ENCODE peak calls at places on chromosomes 16 and 17, in eight cellular contexts. I is fibroblast of lung; N is CD8-positive, alpha-beta T cell; T is nephron progenitor cell; H is testis; V is neural progenitor cell; G is cardiac fibroblast; Q is Panc1. M is an unnamed sample.
A peak's percentile ranks its signal among the peaks of the same experiment; 100 is the strongest.

GRCh38 chr16:68049448-68049847 is 26.4 kb downstream of the DUS2 start:
- DNase-seq in N (no peak), G (no peak), V (no peak), T (no peak), H (no peak), Q (no peak), I (no peak), M (no peak)

GRCh38 chr16:65967376-65967775 is 399.1 kb upstream of the CDH5 start:
- DNase-seq in T (no peak), Q (no peak), N (no peak), I (no peak), V (no peak), H (no peak), G (no peak), M (no peak)

GRCh38 chr17:7667616-7668406 is 17.1 kb downstream of the ATP1B2 start:
- DNase-seq in T (no peak), Q (no peak), H (no peak), V (no peak), G (no peak), I (no peak), N (no peak), M (no peak)

GRCh38 chr17:78777886-78778285 is 4.2 kb downstream of the CYTH1 start:
- DNase-seq in I (no peak), N (no peak), V (no peak), G (no peak), Q (no peak), H (no peak), T (no peak), M (no peak)

GRCh38 chr16:84340305-84341040 is 27.9 kb upstream of the ATP2C2 start:
- DNase-seq in N (no peak), H (no peak), G (no peak), V (no peak), Q (no peak), T (no peak), I (no peak), M (peak; percentile 13)

GRCh38 chr17:47423406-47424295 is 99.9 kb downstream of the EFCAB13 start:
- DNase-seq in H (peak; percentile 26), V (peak; percentile 50), T (peak; percentile 49), I (no peak), Q (no peak), N (no peak), G (no peak), M (no peak)

GRCh38 chr17:18862011-18862410 is 4.1 kb downstream of the PRPSAP2 start:
- DNase-seq in V (no peak), T (no peak), H (no peak), I (no peak), N (no peak), G (no peak), Q (no peak), M (no peak)

GRCh38 chr16:67215690-67216089 is 11.2 kb upstream of the TMEM208 start:
- DNase-seq in V (no peak), Q (no peak), G (no peak), T (no peak), N (no peak), H (no peak), I (no peak), M (no peak)

GRCh38 chr17:80717661-80718060 is 173.0 kb downstream of the RPTOR start:
- DNase-seq in N (no peak), T (no peak), G (no peak), Q (no peak), V (peak; percentile 35), H (no peak), I (no peak), M (no peak)

GRCh38 chr17:8922451-8922850 is 43.1 kb downstream of the PIK3R5 start:
- DNase-seq in Q (peak; percentile 18), H (no peak), T (no peak), G (peak; percentile 88), V (no peak), N (no peak), I (peak; percentile 97), M (peak; percentile 91)

GRCh38 chr17:39800540-39800939 is 62.8 kb downstream of the GRB7 start:
- DNase-seq in G (no peak), V (no peak), I (no peak), T (no peak), Q (no peak), N (peak; percentile 16), H (no peak), M (no peak)

GRCh38 chr17:81397314-81398169 is 2.3 kb downstream of the BAHCC1 start:
- DNase-seq in T (peak; percentile 76), V (peak; percentile 97), H (no peak), Q (no peak), I (peak; percentile 75), G (peak; percentile 69), N (no peak), M (peak; percentile 70)

GRCh38 chr16:31327675-31328225 is 27.2 kb upstream of the ITGAX start:
- DNase-seq in Q (no peak), V (no peak), H (no peak), T (no peak), N (no peak), I (no peak), G (no peak), M (no peak)

GRCh38 chr16:65042966-65043365 is 78.9 kb downstream of the CDH11 start:
- DNase-seq in T (no peak), Q (no peak), N (no peak), G (no peak), I (no peak), V (no peak), H (no peak), M (no peak)

GRCh38 chr17:46081018-46081320 is 81.9 kb downstream of the STH start:
- DNase-seq in I (no peak), G (no peak), H (no peak), N (no peak), T (no peak), Q (no peak), V (no peak), M (no peak)

GRCh38 chr16:69567031-69567680 is 1.4 kb downstream of the NFAT5 start:
- DNase-seq in T (peak; percentile 15), N (no peak), G (no peak), V (no peak), Q (no peak), H (peak; percentile 31), I (no peak), M (no peak)

GRCh38 chr17:44473367-44473766 is 29.8 kb downstream of the GPATCH8 start:
- DNase-seq in V (no peak), Q (no peak), G (no peak), N (no peak), I (no peak), T (no peak), H (no peak), M (no peak)
- TF ChIP-seq CTCF in V (no peak), Q (no peak), G (no peak), N (no peak), I (no peak), T (no peak), H (no peak), M (no peak)

DNA sequence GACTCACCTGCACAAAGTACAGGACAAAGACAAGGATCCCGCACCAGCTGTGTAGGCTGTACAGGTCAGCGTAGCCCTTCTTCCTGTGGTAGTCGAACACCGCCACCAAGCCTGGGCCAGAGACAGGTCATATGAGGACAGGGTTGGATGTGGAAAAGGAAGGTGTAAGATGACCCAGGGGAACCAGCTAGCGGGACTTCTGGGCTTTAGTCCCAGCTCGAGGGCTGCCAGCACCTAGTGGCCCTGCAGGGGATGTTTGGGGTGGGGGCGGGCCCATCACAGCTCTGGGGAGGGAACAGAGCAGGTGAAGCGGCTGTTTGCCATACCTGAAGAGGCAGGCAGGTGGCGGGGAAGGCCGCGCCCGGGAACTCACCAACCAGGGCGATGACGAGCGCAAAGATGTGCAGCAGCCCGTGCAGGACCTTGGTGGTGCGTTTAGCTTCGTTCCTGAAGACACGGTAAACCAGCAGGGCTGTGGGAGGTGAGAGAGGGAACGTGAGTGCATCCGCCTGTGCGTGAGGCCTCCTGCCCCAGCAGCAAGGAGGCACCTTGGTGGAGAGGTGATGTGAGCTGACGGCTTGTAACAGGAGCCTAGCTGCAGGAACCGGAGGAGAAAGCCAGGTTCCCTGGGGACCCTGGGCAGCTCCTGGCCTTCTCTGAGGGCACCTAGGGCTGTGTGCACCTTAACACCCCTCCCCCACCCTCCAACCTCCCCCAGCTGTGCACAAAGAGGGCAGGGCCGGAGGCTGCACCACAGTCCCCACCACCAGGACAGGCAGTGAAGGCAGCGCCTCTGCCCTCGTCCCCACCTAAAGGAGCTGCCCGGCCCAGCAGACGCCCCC is 10.2 kb downstream of the CYB561 start:
- DNase-seq in N (no peak), I (no peak), H (no peak), Q (no peak), G (no peak), T (no peak), V (no peak), M (no peak)
- TF ChIP-seq CTCF in N (no peak), I (no peak), H (no peak), Q (no peak), G (no peak), T (no peak), V (no peak), M (no peak)

GRCh38 chr16:29978564-29979270 is 5.0 kb downstream of the TAOK2 start:
- DNase-seq in T (no peak), I (no peak), G (no peak), Q (no peak), V (no peak), N (no peak), H (no peak), M (no peak)
- TF ChIP-seq CTCF in T (no peak), I (no peak), G (no peak), Q (no peak), V (no peak), N (no peak), H (no peak), M (no peak)

GRCh38 chr16:79587897-79588296 is 12.6 kb downstream of the MAF start:
- DNase-seq in Q (no peak), T (no peak), G (no peak), I (no peak), H (no peak), N (no peak), V (no peak), M (no peak)

GRCh38 chr16:79580465-79581200 is 19.9 kb downstream of the MAF start:
- DNase-seq in H (no peak), V (peak; percentile 31), Q (no peak), I (no peak), T (no peak), G (no peak), N (no peak), M (no peak)

DNA sequence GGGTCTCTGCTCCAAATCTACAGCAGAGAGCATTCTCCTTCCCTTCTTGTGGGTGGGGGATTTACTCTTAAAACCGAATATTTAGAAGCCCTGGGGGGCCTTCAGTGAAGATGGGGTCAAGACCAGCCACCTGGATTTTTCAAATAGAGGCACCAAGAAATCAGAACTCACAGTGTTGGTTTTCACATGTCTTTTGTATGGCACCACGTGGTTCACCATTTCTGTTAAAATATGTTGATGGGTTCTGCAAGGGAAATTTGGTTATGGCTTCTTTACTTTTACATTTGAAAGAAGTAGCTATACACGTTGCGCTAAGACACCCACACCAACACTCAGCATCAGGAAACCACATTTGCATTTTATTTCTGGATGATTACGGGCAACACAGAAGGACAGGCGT is 17.7 kb downstream of the MAF start:
- DNase-seq in I (no peak), T (no peak), N (no peak), H (no peak), V (no peak), Q (no peak), G (no peak), M (no peak)
- TF ChIP-seq CTCF in I (no peak), T (no peak), N (no peak), H (no peak), V (no peak), Q (no peak), G (no peak), M (no peak)